ENCODE peak calls at places on chromosomes 3 and 15, in eight cellular contexts. One of them, this sample, is unnamed.

GRCh38 chr15:31974154-31974794 is 56.0 kb upstream of the CHRNA7 start:
- DNase-seq in GM19239: no peak
- DNase-seq in effector memory CD4-positive, alpha-beta T cell: no peak
- DNase-seq in activated T-helper 1 cell treated with Interleukin-2 at 50 U/mL for 16 hours: no peak
- DNase-seq in GM04503: no peak
- DNase-seq in stimulated activated CD8-positive, alpha-beta memory T cell treated with anti-CD3 and anti-CD28 coated beads, Interleukin-4, amount 100 ng/mL, for 4 hours: no peak
- DNase-seq in NCI-H510A: no peak
- DNase-seq in dermis blood vessel endothelial cell: no peak
- DNase-seq in this sample: no peak

GRCh38 chr15:101114146-101114545 is 137.7 kb downstream of the CHSY1 start:
- DNase-seq in GM04503: no peak
- DNase-seq in activated T-helper 1 cell treated with Interleukin-2 at 50 U/mL for 16 hours: no peak
- DNase-seq in stimulated activated CD8-positive, alpha-beta memory T cell treated with anti-CD3 and anti-CD28 coated beads, Interleukin-4, amount 100 ng/mL, for 4 hours: no peak
- DNase-seq in dermis blood vessel endothelial cell: no peak
- DNase-seq in GM19239: no peak
- DNase-seq in NCI-H510A: no peak
- DNase-seq in effector memory CD4-positive, alpha-beta T cell: no peak
- DNase-seq in this sample: no peak

GRCh38 chr3:108136888-108137814 is 46.3 kb upstream of the CD47 start:
- DNase-seq in dermis blood vessel endothelial cell: no peak
- DNase-seq in NCI-H510A: no peak
- DNase-seq in effector memory CD4-positive, alpha-beta T cell: no peak
- DNase-seq in stimulated activated CD8-positive, alpha-beta memory T cell treated with anti-CD3 and anti-CD28 coated beads, Interleukin-4, amount 100 ng/mL, for 4 hours: no peak
- DNase-seq in GM04503: no peak
- DNase-seq in activated T-helper 1 cell treated with Interleukin-2 at 50 U/mL for 16 hours: no peak
- DNase-seq in GM19239: no peak
- DNase-seq in this sample: no peak

GRCh38 chr3:35594739-35595138 is 44.6 kb upstream of the ARPP21 start:
- DNase-seq in dermis blood vessel endothelial cell: no peak
- DNase-seq in activated T-helper 1 cell treated with Interleukin-2 at 50 U/mL for 16 hours: no peak
- DNase-seq in stimulated activated CD8-positive, alpha-beta memory T cell treated with anti-CD3 and anti-CD28 coated beads, Interleukin-4, amount 100 ng/mL, for 4 hours: no peak
- DNase-seq in GM19239: no peak
- DNase-seq in GM04503: no peak
- DNase-seq in NCI-H510A: no peak
- DNase-seq in effector memory CD4-positive, alpha-beta T cell: no peak
- DNase-seq in this sample: no peak

GRCh38 chr15:59266015-59266414 is 59.4 kb downstream of the LDHAL6B start:
- DNase-seq in NCI-H510A: no peak
- DNase-seq in GM04503: no peak
- DNase-seq in dermis blood vessel endothelial cell: no peak
- DNase-seq in stimulated activated CD8-positive, alpha-beta memory T cell treated with anti-CD3 and anti-CD28 coated beads, Interleukin-4, amount 100 ng/mL, for 4 hours: no peak
- DNase-seq in GM19239: no peak
- DNase-seq in effector memory CD4-positive, alpha-beta T cell: no peak
- DNase-seq in activated T-helper 1 cell treated with Interleukin-2 at 50 U/mL for 16 hours: no peak
- DNase-seq in this sample: no peak

GRCh38 chr3:175737646-175738572 is 878.8 kb downstream of the NAALADL2 start:
- DNase-seq in GM04503: peak
- DNase-seq in effector memory CD4-positive, alpha-beta T cell: no peak
- DNase-seq in NCI-H510A: no peak
- DNase-seq in dermis blood vessel endothelial cell: no peak
- DNase-seq in GM19239: no peak
- DNase-seq in stimulated activated CD8-positive, alpha-beta memory T cell treated with anti-CD3 and anti-CD28 coated beads, Interleukin-4, amount 100 ng/mL, for 4 hours: no peak
- DNase-seq in activated T-helper 1 cell treated with Interleukin-2 at 50 U/mL for 16 hours: no peak
- DNase-seq in this sample: no peak

GRCh38 chr3:41565003-41565402 is 365.7 kb downstream of the CTNNB1 start:
- DNase-seq in effector memory CD4-positive, alpha-beta T cell: no peak
- DNase-seq in GM04503: no peak
- DNase-seq in stimulated activated CD8-positive, alpha-beta memory T cell treated with anti-CD3 and anti-CD28 coated beads, Interleukin-4, amount 100 ng/mL, for 4 hours: no peak
- DNase-seq in GM19239: no peak
- DNase-seq in activated T-helper 1 cell treated with Interleukin-2 at 50 U/mL for 16 hours: no peak
- DNase-seq in NCI-H510A: no peak
- DNase-seq in dermis blood vessel endothelial cell: no peak
- DNase-seq in this sample: no peak

GRCh38 chr15:58229297-58229768 is 91.2 kb downstream of the AQP9 start:
- DNase-seq in dermis blood vessel endothelial cell: no peak
- DNase-seq in GM04503: no peak
- DNase-seq in stimulated activated CD8-positive, alpha-beta memory T cell treated with anti-CD3 and anti-CD28 coated beads, Interleukin-4, amount 100 ng/mL, for 4 hours: no peak
- DNase-seq in effector memory CD4-positive, alpha-beta T cell: no peak
- DNase-seq in NCI-H510A: no peak
- DNase-seq in activated T-helper 1 cell treated with Interleukin-2 at 50 U/mL for 16 hours: no peak
- DNase-seq in GM19239: no peak
- DNase-seq in this sample: no peak

GRCh38 chr15:90571063-90571541 is 41.4 kb downstream of the CRTC3 start:
- DNase-seq in effector memory CD4-positive, alpha-beta T cell: no peak
- DNase-seq in GM19239: no peak
- DNase-seq in activated T-helper 1 cell treated with Interleukin-2 at 50 U/mL for 16 hours: no peak
- DNase-seq in NCI-H510A: no peak
- DNase-seq in stimulated activated CD8-positive, alpha-beta memory T cell treated with anti-CD3 and anti-CD28 coated beads, Interleukin-4, amount 100 ng/mL, for 4 hours: no peak
- DNase-seq in dermis blood vessel endothelial cell: peak
- DNase-seq in GM04503: no peak
- DNase-seq in this sample: no peak

GRCh38 chr3:64104691-64105101 is 81.4 kb upstream of the PSMD6 start:
- DNase-seq in effector memory CD4-positive, alpha-beta T cell: no peak
- DNase-seq in GM04503: no peak
- DNase-seq in GM19239: no peak
- DNase-seq in stimulated activated CD8-positive, alpha-beta memory T cell treated with anti-CD3 and anti-CD28 coated beads, Interleukin-4, amount 100 ng/mL, for 4 hours: no peak
- DNase-seq in dermis blood vessel endothelial cell: no peak
- DNase-seq in activated T-helper 1 cell treated with Interleukin-2 at 50 U/mL for 16 hours: no peak
- DNase-seq in NCI-H510A: no peak
- DNase-seq in this sample: peak

GRCh38 chr3:134364061-134364935 is 9.9 kb downstream of the AMOTL2 start:
- DNase-seq in NCI-H510A: peak
- DNase-seq in GM19239: no peak
- DNase-seq in effector memory CD4-positive, alpha-beta T cell: no peak
- DNase-seq in activated T-helper 1 cell treated with Interleukin-2 at 50 U/mL for 16 hours: no peak
- DNase-seq in GM04503: peak
- DNase-seq in stimulated activated CD8-positive, alpha-beta memory T cell treated with anti-CD3 and anti-CD28 coated beads, Interleukin-4, amount 100 ng/mL, for 4 hours: no peak
- DNase-seq in dermis blood vessel endothelial cell: peak
- DNase-seq in this sample: peak

GRCh38 chr3:54906763-54907162 is 21.1 kb downstream of the LRTM1 start:
- DNase-seq in effector memory CD4-positive, alpha-beta T cell: no peak
- DNase-seq in dermis blood vessel endothelial cell: no peak
- DNase-seq in GM19239: no peak
- DNase-seq in stimulated activated CD8-positive, alpha-beta memory T cell treated with anti-CD3 and anti-CD28 coated beads, Interleukin-4, amount 100 ng/mL, for 4 hours: no peak
- DNase-seq in NCI-H510A: no peak
- DNase-seq in GM04503: no peak
- DNase-seq in activated T-helper 1 cell treated with Interleukin-2 at 50 U/mL for 16 hours: no peak
- DNase-seq in this sample: no peak

GRCh38 chr15:90402230-90402629 is 14.2 kb downstream of the IQGAP1 start:
- DNase-seq in stimulated activated CD8-positive, alpha-beta memory T cell treated with anti-CD3 and anti-CD28 coated beads, Interleukin-4, amount 100 ng/mL, for 4 hours: no peak
- DNase-seq in activated T-helper 1 cell treated with Interleukin-2 at 50 U/mL for 16 hours: no peak
- DNase-seq in GM04503: peak
- DNase-seq in effector memory CD4-positive, alpha-beta T cell: no peak
- DNase-seq in NCI-H510A: no peak
- DNase-seq in GM19239: no peak
- DNase-seq in dermis blood vessel endothelial cell: peak
- DNase-seq in this sample: peak

GRCh38 chr3:157077565-157077991 is 82.4 kb downstream of the CCNL1 start:
- DNase-seq in effector memory CD4-positive, alpha-beta T cell: no peak
- DNase-seq in GM19239: no peak
- DNase-seq in dermis blood vessel endothelial cell: no peak
- DNase-seq in activated T-helper 1 cell treated with Interleukin-2 at 50 U/mL for 16 hours: no peak
- DNase-seq in stimulated activated CD8-positive, alpha-beta memory T cell treated with anti-CD3 and anti-CD28 coated beads, Interleukin-4, amount 100 ng/mL, for 4 hours: no peak
- DNase-seq in NCI-H510A: no peak
- DNase-seq in GM04503: peak
- DNase-seq in this sample: no peak

GRCh38 chr3:170448530-170449110 is 30.0 kb downstream of the CLDN11 start:
- DNase-seq in GM04503: no peak
- DNase-seq in NCI-H510A: no peak
- DNase-seq in activated T-helper 1 cell treated with Interleukin-2 at 50 U/mL for 16 hours: no peak
- DNase-seq in effector memory CD4-positive, alpha-beta T cell: no peak
- DNase-seq in GM19239: no peak
- DNase-seq in dermis blood vessel endothelial cell: no peak
- DNase-seq in stimulated activated CD8-positive, alpha-beta memory T cell treated with anti-CD3 and anti-CD28 coated beads, Interleukin-4, amount 100 ng/mL, for 4 hours: no peak
- DNase-seq in this sample: no peak

GRCh38 chr15:63904042-63904441 is 70.3 kb upstream of the HERC1 start:
- DNase-seq in NCI-H510A: no peak
- DNase-seq in dermis blood vessel endothelial cell: no peak
- DNase-seq in GM04503: no peak
- DNase-seq in GM19239: no peak
- DNase-seq in activated T-helper 1 cell treated with Interleukin-2 at 50 U/mL for 16 hours: no peak
- DNase-seq in effector memory CD4-positive, alpha-beta T cell: no peak
- DNase-seq in stimulated activated CD8-positive, alpha-beta memory T cell treated with anti-CD3 and anti-CD28 coated beads, Interleukin-4, amount 100 ng/mL, for 4 hours: no peak
- DNase-seq in this sample: no peak

GRCh38 chr15:27866505-27867165 is 232.5 kb downstream of the OCA2 start:
- DNase-seq in NCI-H510A: no peak
- DNase-seq in GM04503: no peak
- DNase-seq in GM19239: no peak
- DNase-seq in activated T-helper 1 cell treated with Interleukin-2 at 50 U/mL for 16 hours: no peak
- DNase-seq in stimulated activated CD8-positive, alpha-beta memory T cell treated with anti-CD3 and anti-CD28 coated beads, Interleukin-4, amount 100 ng/mL, for 4 hours: no peak
- DNase-seq in effector memory CD4-positive, alpha-beta T cell: no peak
- DNase-seq in dermis blood vessel endothelial cell: no peak
- DNase-seq in this sample: no peak

GRCh38 chr3:44237665-44238064 is 4.0 kb upstream of the TOPAZ1 start:
- DNase-seq in stimulated activated CD8-positive, alpha-beta memory T cell treated with anti-CD3 and anti-CD28 coated beads, Interleukin-4, amount 100 ng/mL, for 4 hours: no peak
- DNase-seq in activated T-helper 1 cell treated with Interleukin-2 at 50 U/mL for 16 hours: no peak
- DNase-seq in GM04503: no peak
- DNase-seq in dermis blood vessel endothelial cell: no peak
- DNase-seq in NCI-H510A: no peak
- DNase-seq in effector memory CD4-positive, alpha-beta T cell: no peak
- DNase-seq in GM19239: no peak
- DNase-seq in this sample: no peak

GRCh38 chr15:88918738-88919137 is 5.6 kb upstream of the MFGE8 start:
- DNase-seq in stimulated activated CD8-positive, alpha-beta memory T cell treated with anti-CD3 and anti-CD28 coated beads, Interleukin-4, amount 100 ng/mL, for 4 hours: no peak
- DNase-seq in GM19239: no peak
- DNase-seq in activated T-helper 1 cell treated with Interleukin-2 at 50 U/mL for 16 hours: no peak
- DNase-seq in NCI-H510A: no peak
- DNase-seq in GM04503: peak
- DNase-seq in effector memory CD4-positive, alpha-beta T cell: no peak
- DNase-seq in dermis blood vessel endothelial cell: peak
- DNase-seq in this sample: peak

GRCh38 chr15:39586387-39587171 is 5.7 kb downstream of the THBS1 start:
- DNase-seq in GM04503: peak
- DNase-seq in dermis blood vessel endothelial cell: peak
- DNase-seq in activated T-helper 1 cell treated with Interleukin-2 at 50 U/mL for 16 hours: no peak
- DNase-seq in effector memory CD4-positive, alpha-beta T cell: no peak
- DNase-seq in stimulated activated CD8-positive, alpha-beta memory T cell treated with anti-CD3 and anti-CD28 coated beads, Interleukin-4, amount 100 ng/mL, for 4 hours: no peak
- DNase-seq in NCI-H510A: no peak
- DNase-seq in GM19239: no peak
- DNase-seq in this sample: no peak

GRCh38 chr3:65587650-65588439 is 450.9 kb downstream of the MAGI1 start:
- DNase-seq in effector memory CD4-positive, alpha-beta T cell: no peak
- DNase-seq in dermis blood vessel endothelial cell: no peak
- DNase-seq in GM19239: no peak
- DNase-seq in activated T-helper 1 cell treated with Interleukin-2 at 50 U/mL for 16 hours: no peak
- DNase-seq in NCI-H510A: no peak
- DNase-seq in stimulated activated CD8-positive, alpha-beta memory T cell treated with anti-CD3 and anti-CD28 coated beads, Interleukin-4, amount 100 ng/mL, for 4 hours: no peak
- DNase-seq in GM04503: no peak
- DNase-seq in this sample: no peak

GRCh38 chr15:95840004-95840403 is 490.5 kb upstream of the NR2F2 start:
- DNase-seq in activated T-helper 1 cell treated with Interleukin-2 at 50 U/mL for 16 hours: no peak
- DNase-seq in dermis blood vessel endothelial cell: no peak
- DNase-seq in GM19239: no peak
- DNase-seq in effector memory CD4-positive, alpha-beta T cell: no peak
- DNase-seq in GM04503: peak
- DNase-seq in stimulated activated CD8-positive, alpha-beta memory T cell treated with anti-CD3 and anti-CD28 coated beads, Interleukin-4, amount 100 ng/mL, for 4 hours: no peak
- DNase-seq in NCI-H510A: no peak
- DNase-seq in this sample: no peak

This sample was measured in PC-9.